ENCODE peak calls at places on chromosomes 3 and 15, in four cellular contexts. T is neuronal stem cell, K is IMR-90, H is mesendoderm. Z is an unnamed sample. For H3K4me1, the result is how much of the 10 kb centered on the place peaks cover.

GRCh38 chr15:72199721-72200212 is 2.2 kb upstream of the GRAMD2A start:
- DNase-seq in K (peak), H (peak), T (peak), Z (peak)

GRCh38 chr3:13111874-13112520 is 38.8 kb upstream of the IQSEC1 start:
- DNase-seq in H (no peak), K (no peak), T (no peak), Z (no peak)

GRCh38 chr3:131702156-131702555 is 199.4 kb upstream of the MRPL3 start:
- DNase-seq in K (no peak), H (no peak), T (no peak), Z (no peak)

GRCh38 chr15:40369971-40370370 is 12.0 kb downstream of the DISP2 start:
- DNase-seq in T (no peak), K (no peak), H (no peak), Z (no peak)

GRCh38 chr3:9175421-9175820 is 74.0 kb downstream of the SRGAP3 start:
- DNase-seq in K (no peak), T (no peak), H (no peak), Z (no peak)

GRCh38 chr15:40746916-40747418 is 8.1 kb downstream of the RMDN3 start:
- DNase-seq in T (no peak), K (peak), H (peak), Z (no peak)

GRCh38 chr15:74443100-74443909 is 9.5 kb upstream of the SEMA7A start:
- DNase-seq in H (no peak), T (no peak), K (peak), Z (no peak)

GRCh38 chr3:23333633-23334032 is 130.5 kb downstream of the UBE2E2 start:
- DNase-seq in H (no peak), K (no peak), T (no peak), Z (no peak)

GRCh38 chr3:141797167-141797773 is 34.1 kb downstream of the GRK7 start:
- DNase-seq in H (peak), K (peak), T (peak), Z (peak)

GRCh38 chr3:185561374-185561943 is 9.1 kb upstream of the LIPH start:
- DNase-seq in T (no peak), K (no peak), H (no peak), Z (no peak)

GRCh38 chr3:10321630-10322354 is 880 bp upstream of the SEC13 start:
- DNase-seq in K (no peak), T (no peak), H (no peak), Z (no peak)

GRCh38 chr3:63046152-63046551 is 170.9 kb upstream of the CADPS start:
- DNase-seq in K (no peak), T (no peak), H (no peak), Z (no peak)

GRCh38 chr15:48646364-48646763 is 855 bp upstream of the FBN1 start:
- DNase-seq in K (no peak), H (no peak), T (no peak), Z (no peak)

GRCh38 chr3:13111173-13111873 is 38.1 kb upstream of the IQSEC1 start:
- DNase-seq in T (no peak), K (no peak), H (no peak), Z (no peak)

GRCh38 chr15:58142827-58143226 is 4.6 kb downstream of the AQP9 start:
- DNase-seq in K (no peak), H (no peak), T (no peak), Z (no peak)

GRCh38 chr3:36991923-36992805 is 767 bp downstream of the EPM2AIP1 start:
- DNase-seq in T (no peak), K (peak), H (no peak), Z (peak)

GRCh38 chr3:65961128-65961527 is 77.6 kb downstream of the MAGI1 start:
- DNase-seq in T (no peak), H (no peak), K (no peak), Z (no peak)

GRCh38 chr15:79743032-79743431 is 153.8 kb downstream of the MTHFS start:
- DNase-seq in T (no peak), K (no peak), H (peak), Z (no peak)

GRCh38 chr15:27956285-27956684 is 142.8 kb downstream of the OCA2 start:
- DNase-seq in H (peak), T (no peak), K (no peak), Z (no peak)

GRCh38 chr3:331881-332280 is 135.3 kb downstream of the CHL1 start:
- DNase-seq in H (no peak), K (peak), T (no peak), Z (peak)

GRCh38 chr3:156474560-156475389 is 80.1 kb downstream of the SSR3 start:
- DNase-seq in K (no peak), H (peak), T (peak), Z (peak)

GRCh38 chr3:192060160-192060783 is 599.3 kb downstream of the PYDC2 start:
- DNase-seq in K (no peak), H (no peak), T (peak), Z (no peak)

GRCh38 chr15:70065006-70065722 is 32.6 kb downstream of the TLE3 start:
- DNase-seq in K (no peak), H (no peak), T (no peak), Z (no peak)

GRCh38 chr15:94263341-94264273 is 32.2 kb downstream of the MCTP2 start:
- DNase-seq in H (no peak), T (no peak), K (peak), Z (peak)

GRCh38 chr15:51095681-51096331 is 1.1 kb upstream of the TNFAIP8L3 start:
- DNase-seq in T (no peak), K (no peak), H (no peak), Z (no peak)

GRCh38 chr15:70159397-70160009 is 61.8 kb upstream of the TLE3 start:
- DNase-seq in K (no peak), H (no peak), T (no peak), Z (no peak)

GRCh38 chr15:62342959-62343358 is 177.9 kb upstream of the C2CD4B start:
- DNase-seq in K (no peak), T (no peak), H (no peak), Z (no peak)

GRCh38 chr3:143134446-143134845 is 14.9 kb downstream of the CHST2 start:
- DNase-seq in H (no peak), K (no peak), T (no peak), Z (no peak)

GRCh38 chr3:10015476-10015904 is 10.7 kb upstream of the FANCD2 start:
- DNase-seq in K (peak), H (no peak), T (no peak), Z (peak)

GRCh38 chr15:31214864-31215489 is 111.7 kb upstream of the KLF13 start:
- DNase-seq in H (no peak), T (no peak), K (no peak), Z (no peak)

GRCh38 chr15:40069178-40070165 is 30.5 kb upstream of the SRP14 start:
- DNase-seq in T (no peak), K (no peak), H (peak), Z (no peak)

GRCh38 chr3:195849322-195850074 is 37.8 kb upstream of the MUC4 start:
- DNase-seq in K (no peak), T (no peak), H (no peak), Z (no peak)

GRCh38 chr3:75048650-75049049 is 434.2 kb upstream of the CNTN3 start:
- DNase-seq in T (no peak), H (no peak), K (peak), Z (no peak)

GRCh38 chr3:171770689-171771620 is 39.3 kb downstream of the PLD1 start:
- DNase-seq in K (peak), T (no peak), H (peak), Z (peak)

GRCh38 chr15:90955911-90956310 is 1.2 kb downstream of the RCCD1 start:
- DNase-seq in H (no peak), T (no peak), K (no peak), Z (no peak)

GRCh38 chr15:39456113-39456512 is 124.8 kb upstream of the THBS1 start:
- DNase-seq in K (no peak), T (no peak), H (no peak), Z (no peak)

GRCh38 chr3:13776253-13777050 is 103.4 kb downstream of the WNT7A start:
- DNase-seq in K (no peak), T (no peak), H (no peak), Z (no peak)

GRCh38 chr3:23405081-23405480 is 202.0 kb downstream of the UBE2E2 start:
- DNase-seq in T (no peak), H (no peak), K (no peak), Z (no peak)

GRCh38 chr15:92665100-92665555 is 9.6 kb upstream of the FAM174B start:
- DNase-seq in T (no peak), K (peak), H (peak), Z (peak)

GRCh38 chr15:34366271-34367043 is 539 bp downstream of the LPCAT4 start:
- DNase-seq in T (peak), H (peak), K (peak), Z (peak)

GRCh38 chr15:85897818-85898717 is 103.3 kb upstream of the KLHL25 start:
- DNase-seq in K (no peak), T (no peak), H (peak), Z (no peak)
- H2BK15ac ChIP-seq in K (no peak), T (no peak), H (no peak), Z (no peak)

GRCh38 chr15:65041787-65042186 is 3.4 kb upstream of the SLC51B start:
- DNase-seq in K (no peak), H (no peak), T (no peak), Z (no peak)
- H3K4me1 ChIP-seq in K (under half), H (under half), T (under half), Z (under half)

GRCh38 chr15:37102315-37103021 is 2.1 kb upstream of the MEIS2 start:
- DNase-seq in K (peak), H (peak), T (peak), Z (peak)
- H3K27ac ChIP-seq in K (peak), H (no peak), T (peak), Z (no peak)

GRCh38 chr3:194749631-194750271 is 64.1 kb downstream of the FAM43A start:
- DNase-seq in T (no peak), H (no peak), K (no peak), Z (peak)
- H2BK15ac ChIP-seq in T (no peak), H (no peak), K (no peak), Z (no peak)

DNA sequence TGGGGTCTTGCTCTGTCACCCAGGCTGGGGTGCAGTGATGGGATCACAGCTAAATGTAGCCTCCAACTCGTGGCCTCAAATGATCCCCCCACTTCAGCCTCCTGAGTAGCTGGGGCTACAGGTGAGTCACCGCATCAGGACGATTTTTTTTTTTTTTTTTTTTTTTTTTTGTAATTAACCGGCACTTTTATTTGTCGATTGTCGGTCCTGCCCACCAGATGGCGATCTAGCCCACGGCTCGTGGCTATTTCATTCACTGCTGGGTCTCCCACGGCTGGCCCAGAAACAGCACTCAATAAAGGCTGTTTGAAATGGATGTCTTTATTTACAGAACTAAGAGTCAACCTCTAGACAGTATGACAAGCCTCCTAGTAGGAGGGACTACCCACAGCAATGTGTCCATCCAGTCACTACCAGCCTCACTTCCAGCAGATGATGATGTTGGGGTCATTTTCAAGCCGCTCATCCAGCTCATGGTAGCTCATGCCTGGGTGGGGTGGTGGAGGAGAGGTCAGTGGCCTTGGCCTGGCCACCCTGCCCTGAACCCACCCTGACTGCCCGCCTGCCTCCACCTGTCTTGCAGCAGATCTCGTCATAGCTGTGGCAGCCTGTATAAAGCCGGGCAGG is 1.8 kb upstream of the ZMYND10 start:
- DNase-seq in H (peak), K (peak), T (peak), Z (peak)
- H3K4me1 ChIP-seq in H (under half), K (under half), T (under half), Z (under half)

GRCh38 chr3:126256256-126256655 is 75.9 kb upstream of the ALDH1L1 start:
- DNase-seq in H (no peak), K (peak), T (no peak), Z (no peak)

GRCh38 chr3:126257174-126257573 is 76.8 kb upstream of the ALDH1L1 start:
- DNase-seq in H (no peak), T (no peak), K (no peak), Z (no peak)

GRCh38 chr3:126259411-126260391 is 79.3 kb upstream of the ALDH1L1 start:
- DNase-seq in H (peak), K (peak), T (no peak), Z (no peak)

GRCh38 chr3:126258670-126259069 is 78.3 kb upstream of the ALDH1L1 start:
- DNase-seq in K (no peak), H (peak), T (no peak), Z (no peak)

DNA sequence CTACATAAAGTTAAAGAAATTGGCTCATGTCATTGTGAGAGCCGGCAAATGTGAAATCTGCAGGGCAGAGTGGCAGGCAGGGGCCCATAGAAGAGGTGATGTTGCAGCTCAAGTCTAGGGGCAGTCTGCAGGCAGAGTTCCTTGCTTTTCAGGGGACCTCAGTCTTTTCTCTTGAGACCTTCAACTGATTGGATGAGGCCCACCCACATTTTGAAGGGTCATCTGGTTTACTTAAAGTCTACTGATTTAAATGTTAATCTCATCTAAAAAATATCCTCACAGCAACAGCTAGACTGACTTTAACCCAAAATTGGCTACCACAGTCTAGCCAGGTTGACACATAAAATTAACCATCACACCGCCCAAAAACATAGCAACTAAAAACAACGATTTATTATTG is 77.6 kb upstream of the ALDH1L1 start:
- DNase-seq in K (no peak), H (no peak), T (no peak), Z (no peak)
- H3K27ac ChIP-seq in K (no peak), H (no peak), T (no peak), Z (no peak)

GRCh38 chr3:183518446-183519185 is 36.9 kb downstream of the KLHL6 start:
- DNase-seq in H (peak), K (no peak), T (peak), Z (no peak)
- H2BK15ac ChIP-seq in H (no peak), K (no peak), T (no peak), Z (no peak)

DNA sequence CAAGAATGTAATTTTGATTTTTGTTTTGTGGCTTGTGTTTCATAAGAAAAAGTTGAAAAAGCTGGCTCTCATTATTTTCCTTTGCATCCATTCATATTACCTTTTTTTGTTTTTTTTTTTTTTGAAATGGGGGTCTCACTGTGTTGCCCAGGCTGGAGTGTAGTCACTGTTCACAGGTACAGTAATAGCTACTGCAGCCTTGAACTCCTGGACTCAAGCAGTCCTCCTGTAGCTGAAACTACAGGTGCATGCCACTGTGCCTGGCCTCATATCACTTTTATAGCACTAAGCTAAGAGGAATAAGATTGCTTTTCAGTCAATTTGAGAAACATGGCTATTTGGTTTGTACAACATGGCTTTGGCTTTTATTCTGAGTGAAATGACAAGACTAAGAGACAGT is 49.8 kb downstream of the TCF12 start:
- DNase-seq in H (no peak), K (no peak), T (no peak), Z (no peak)
- H3K4me1 ChIP-seq in H (under half), K (under half), T (under half), Z (under half)

GRCh38 chr3:153180860-153181372 is 18.9 kb downstream of the RAP2B start:
- DNase-seq in T (no peak), H (no peak), K (no peak), Z (peak)
- H3K27ac ChIP-seq in T (no peak), H (no peak), K (no peak), Z (no peak)